ENCODE peak calls at places on chromosomes 7 and 10, in nine cellular contexts. One of them, this sample, is unnamed.
A peak's percentile ranks its signal among the peaks of the same experiment; 100 is the strongest.

GRCh38 chr10:5861269-5862031 is 28.2 kb downstream of the ANKRD16 start:
- DNase-seq in coronary artery: no peak
- DNase-seq in left ventricle myocardium inferior: no peak
- DNase-seq in heart left ventricle: no peak
- DNase-seq in IMR-90: peak; percentile 92
- DNase-seq in A549: peak; percentile 82
- DNase-seq in nephron progenitor cell: no peak
- DNase-seq in mammary epithelial cell: peak; percentile 83
- DNase-seq in uterus: no peak
- DNase-seq in this sample: peak; percentile 69

GRCh38 chr7:2201686-2202360 is 30.9 kb downstream of the MAD1L1 start:
- DNase-seq in coronary artery: peak; percentile 57
- DNase-seq in left ventricle myocardium inferior: no peak
- DNase-seq in heart left ventricle: no peak
- DNase-seq in IMR-90: no peak
- DNase-seq in A549: no peak
- DNase-seq in nephron progenitor cell: no peak
- DNase-seq in mammary epithelial cell: no peak
- DNase-seq in uterus: peak; percentile 46
- DNase-seq in this sample: no peak

GRCh38 chr10:90051474-90051873 is 350.1 kb downstream of the KIF20B start:
- DNase-seq in coronary artery: no peak
- DNase-seq in left ventricle myocardium inferior: no peak
- DNase-seq in heart left ventricle: no peak
- DNase-seq in IMR-90: no peak
- DNase-seq in A549: no peak
- DNase-seq in nephron progenitor cell: no peak
- DNase-seq in mammary epithelial cell: peak; percentile 98
- DNase-seq in uterus: no peak
- DNase-seq in this sample: no peak

GRCh38 chr7:63014792-63015191 is 983.9 kb upstream of the ZNF722 start:
- DNase-seq in coronary artery: no peak
- DNase-seq in left ventricle myocardium inferior: no peak
- DNase-seq in heart left ventricle: no peak
- DNase-seq in IMR-90: no peak
- DNase-seq in A549: no peak
- DNase-seq in nephron progenitor cell: no peak
- DNase-seq in mammary epithelial cell: no peak
- DNase-seq in uterus: no peak
- DNase-seq in this sample: no peak

GRCh38 chr10:25934673-25935139 is 677 bp downstream of the MYO3A start:
- DNase-seq in coronary artery: no peak
- DNase-seq in left ventricle myocardium inferior: no peak
- DNase-seq in heart left ventricle: no peak
- DNase-seq in IMR-90: no peak
- DNase-seq in A549: no peak
- DNase-seq in nephron progenitor cell: peak; percentile 68
- DNase-seq in mammary epithelial cell: no peak
- DNase-seq in uterus: no peak
- DNase-seq in this sample: no peak

GRCh38 chr7:43117025-43117424 is 4.6 kb downstream of the HECW1 start:
- DNase-seq in coronary artery: no peak
- DNase-seq in left ventricle myocardium inferior: no peak
- DNase-seq in heart left ventricle: no peak
- DNase-seq in IMR-90: peak; percentile 19
- DNase-seq in A549: no peak
- DNase-seq in nephron progenitor cell: no peak
- DNase-seq in mammary epithelial cell: no peak
- DNase-seq in uterus: no peak
- DNase-seq in this sample: no peak

GRCh38 chr10:63164045-63164722 is 31.1 kb downstream of the NRBF2 start:
- DNase-seq in coronary artery: no peak
- DNase-seq in left ventricle myocardium inferior: no peak
- DNase-seq in heart left ventricle: no peak
- DNase-seq in IMR-90: peak; percentile 44
- DNase-seq in A549: no peak
- DNase-seq in nephron progenitor cell: no peak
- DNase-seq in mammary epithelial cell: no peak
- DNase-seq in uterus: no peak
- DNase-seq in this sample: no peak

GRCh38 chr10:104873161-104873560 is 232.1 kb downstream of the SORCS3 start:
- DNase-seq in coronary artery: no peak
- DNase-seq in left ventricle myocardium inferior: no peak
- DNase-seq in heart left ventricle: no peak
- DNase-seq in IMR-90: no peak
- DNase-seq in A549: no peak
- DNase-seq in nephron progenitor cell: no peak
- DNase-seq in mammary epithelial cell: no peak
- DNase-seq in uterus: no peak
- DNase-seq in this sample: no peak

GRCh38 chr7:107914834-107915233 is 23.9 kb downstream of the DLD start:
- DNase-seq in coronary artery: no peak
- DNase-seq in left ventricle myocardium inferior: no peak
- DNase-seq in heart left ventricle: no peak
- DNase-seq in IMR-90: no peak
- DNase-seq in A549: no peak
- DNase-seq in nephron progenitor cell: no peak
- DNase-seq in mammary epithelial cell: no peak
- DNase-seq in uterus: no peak
- DNase-seq in this sample: no peak

GRCh38 chr10:103481974-103482531 is 3.0 kb upstream of the CALHM3 start:
- DNase-seq in coronary artery: no peak
- DNase-seq in left ventricle myocardium inferior: no peak
- DNase-seq in heart left ventricle: no peak
- DNase-seq in IMR-90: peak; percentile 69
- DNase-seq in A549: peak; percentile 88
- DNase-seq in nephron progenitor cell: no peak
- DNase-seq in mammary epithelial cell: peak; percentile 42
- DNase-seq in uterus: no peak
- DNase-seq in this sample: no peak

GRCh38 chr7:116384936-116385635 is 114.5 kb upstream of the CAV2 start:
- DNase-seq in coronary artery: no peak
- DNase-seq in left ventricle myocardium inferior: no peak
- DNase-seq in heart left ventricle: no peak
- DNase-seq in IMR-90: peak; percentile 5
- DNase-seq in A549: no peak
- DNase-seq in nephron progenitor cell: no peak
- DNase-seq in mammary epithelial cell: no peak
- DNase-seq in uterus: no peak
- DNase-seq in this sample: no peak

GRCh38 chr10:10092581-10092980 is 925.1 kb upstream of the CELF2 start:
- DNase-seq in coronary artery: no peak
- DNase-seq in left ventricle myocardium inferior: peak; percentile 26
- DNase-seq in heart left ventricle: no peak
- DNase-seq in IMR-90: peak; percentile 21
- DNase-seq in A549: no peak
- DNase-seq in nephron progenitor cell: peak; percentile 5
- DNase-seq in mammary epithelial cell: no peak
- DNase-seq in uterus: no peak
- DNase-seq in this sample: peak; percentile 1

GRCh38 chr10:11146402-11147171 is 128.9 kb downstream of the CELF2 start:
- DNase-seq in coronary artery: no peak
- DNase-seq in left ventricle myocardium inferior: no peak
- DNase-seq in heart left ventricle: no peak
- DNase-seq in IMR-90: peak; percentile 9
- DNase-seq in A549: no peak
- DNase-seq in nephron progenitor cell: no peak
- DNase-seq in mammary epithelial cell: no peak
- DNase-seq in uterus: no peak
- DNase-seq in this sample: no peak

GRCh38 chr7:103083210-103083609 is 8.3 kb downstream of the ARMC10 start:
- DNase-seq in coronary artery: no peak
- DNase-seq in left ventricle myocardium inferior: no peak
- DNase-seq in heart left ventricle: no peak
- DNase-seq in IMR-90: no peak
- DNase-seq in A549: no peak
- DNase-seq in nephron progenitor cell: no peak
- DNase-seq in mammary epithelial cell: no peak
- DNase-seq in uterus: no peak
- DNase-seq in this sample: no peak

GRCh38 chr10:67793313-67793712 is 44.7 kb downstream of the DNAJC12 start:
- DNase-seq in coronary artery: no peak
- DNase-seq in left ventricle myocardium inferior: no peak
- DNase-seq in heart left ventricle: no peak
- DNase-seq in IMR-90: no peak
- DNase-seq in A549: no peak
- DNase-seq in nephron progenitor cell: no peak
- DNase-seq in mammary epithelial cell: no peak
- DNase-seq in uterus: no peak
- DNase-seq in this sample: no peak

GRCh38 chr10:101671453-101671852 is 23.5 kb downstream of the FBXW4 start:
- DNase-seq in coronary artery: no peak
- DNase-seq in left ventricle myocardium inferior: no peak
- DNase-seq in heart left ventricle: no peak
- DNase-seq in IMR-90: no peak
- DNase-seq in A549: no peak
- DNase-seq in nephron progenitor cell: no peak
- DNase-seq in mammary epithelial cell: no peak
- DNase-seq in uterus: no peak
- DNase-seq in this sample: no peak

DNA sequence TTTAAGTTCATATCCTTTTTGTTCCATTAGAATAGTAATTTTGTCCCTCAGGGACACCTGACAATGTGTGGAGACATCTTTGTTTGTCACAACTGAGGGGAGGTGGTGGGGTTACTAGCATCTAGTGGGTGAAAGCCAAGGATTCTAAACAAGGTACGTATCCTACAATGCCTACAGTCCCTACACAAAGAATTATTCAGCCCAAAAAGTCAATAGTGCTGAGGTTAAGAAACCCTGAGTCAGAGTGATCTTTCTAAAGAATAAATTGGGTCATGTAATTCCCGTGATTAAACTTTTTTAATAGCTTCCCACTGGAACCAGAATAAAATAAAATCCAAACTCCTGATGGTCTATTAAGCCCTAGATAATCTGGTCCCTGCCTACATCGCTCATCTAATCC is 2.7 kb upstream of the ANXA7 start:
- DNase-seq in coronary artery: no peak
- DNase-seq in left ventricle myocardium inferior: no peak
- DNase-seq in heart left ventricle: no peak
- DNase-seq in IMR-90: no peak
- DNase-seq in A549: no peak
- DNase-seq in nephron progenitor cell: no peak
- DNase-seq in mammary epithelial cell: no peak
- DNase-seq in uterus: no peak
- DNase-seq in this sample: no peak
- TF ChIP-seq CTCF in coronary artery: no peak
- TF ChIP-seq CTCF in left ventricle myocardium inferior: no peak
- TF ChIP-seq CTCF in heart left ventricle: no peak
- TF ChIP-seq CTCF in IMR-90: no peak
- TF ChIP-seq CTCF in A549: no peak
- TF ChIP-seq CTCF in nephron progenitor cell: no peak
- TF ChIP-seq CTCF in mammary epithelial cell: no peak
- TF ChIP-seq CTCF in uterus: no peak
- TF ChIP-seq CTCF in this sample: no peak

GRCh38 chr10:50310560-50311174 is 59.4 kb upstream of the ASAH2 start:
- DNase-seq in coronary artery: no peak
- DNase-seq in left ventricle myocardium inferior: no peak
- DNase-seq in heart left ventricle: no peak
- DNase-seq in IMR-90: no peak
- DNase-seq in A549: peak; percentile 25
- DNase-seq in nephron progenitor cell: peak; percentile 30
- DNase-seq in mammary epithelial cell: no peak
- DNase-seq in uterus: no peak
- DNase-seq in this sample: no peak
- TF ChIP-seq CTCF in coronary artery: no peak
- TF ChIP-seq CTCF in left ventricle myocardium inferior: no peak
- TF ChIP-seq CTCF in heart left ventricle: no peak
- TF ChIP-seq CTCF in IMR-90: no peak
- TF ChIP-seq CTCF in A549: peak; percentile 13
- TF ChIP-seq CTCF in nephron progenitor cell: peak; percentile 47
- TF ChIP-seq CTCF in mammary epithelial cell: peak; percentile 43
- TF ChIP-seq CTCF in uterus: no peak
- TF ChIP-seq CTCF in this sample: no peak

GRCh38 chr10:88553116-88553752 is 29.9 kb downstream of the RNLS start:
- DNase-seq in coronary artery: no peak
- DNase-seq in left ventricle myocardium inferior: no peak
- DNase-seq in heart left ventricle: peak; percentile 29
- DNase-seq in IMR-90: peak; percentile 84
- DNase-seq in A549: peak; percentile 26
- DNase-seq in nephron progenitor cell: peak; percentile 20
- DNase-seq in mammary epithelial cell: peak; percentile 66
- DNase-seq in uterus: peak; percentile 67
- DNase-seq in this sample: peak; percentile 56
- TF ChIP-seq CTCF in coronary artery: peak; percentile 50
- TF ChIP-seq CTCF in left ventricle myocardium inferior: peak; percentile 84
- TF ChIP-seq CTCF in heart left ventricle: peak; percentile 84
- TF ChIP-seq CTCF in IMR-90: peak; percentile 79
- TF ChIP-seq CTCF in A549: peak; percentile 89
- TF ChIP-seq CTCF in nephron progenitor cell: peak; percentile 69
- TF ChIP-seq CTCF in mammary epithelial cell: peak; percentile 88
- TF ChIP-seq CTCF in uterus: peak; percentile 81
- TF ChIP-seq CTCF in this sample: peak; percentile 84

DNA sequence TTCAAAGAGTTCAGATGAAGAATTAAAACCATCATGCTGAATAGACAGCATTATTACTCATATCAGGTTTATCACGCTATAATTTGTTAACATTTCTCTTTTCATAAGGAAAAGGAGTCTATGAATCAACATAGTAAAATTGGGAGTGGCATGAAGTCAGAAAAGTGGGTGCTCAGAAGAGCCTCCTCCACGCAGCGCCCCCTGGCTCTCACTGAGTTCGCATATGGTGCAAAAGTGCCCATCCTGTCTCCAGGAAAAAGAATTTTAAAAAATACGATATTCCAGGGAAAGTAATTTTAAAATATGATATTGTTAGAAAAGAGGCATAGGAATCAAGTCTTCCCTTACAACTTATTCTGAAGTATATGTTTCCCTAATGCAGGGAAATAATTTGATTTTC is 176.3 kb upstream of the TCERG1L start:
- DNase-seq in coronary artery: no peak
- DNase-seq in left ventricle myocardium inferior: no peak
- DNase-seq in heart left ventricle: no peak
- DNase-seq in IMR-90: no peak
- DNase-seq in A549: no peak
- DNase-seq in nephron progenitor cell: no peak
- DNase-seq in mammary epithelial cell: no peak
- DNase-seq in uterus: no peak
- DNase-seq in this sample: no peak
- TF ChIP-seq CTCF in coronary artery: no peak
- TF ChIP-seq CTCF in left ventricle myocardium inferior: no peak
- TF ChIP-seq CTCF in heart left ventricle: no peak
- TF ChIP-seq CTCF in IMR-90: no peak
- TF ChIP-seq CTCF in A549: no peak
- TF ChIP-seq CTCF in nephron progenitor cell: no peak
- TF ChIP-seq CTCF in mammary epithelial cell: no peak
- TF ChIP-seq CTCF in uterus: no peak
- TF ChIP-seq CTCF in this sample: no peak